ENCODE peak calls at places on chromosomes 13 and 19, in seven cellular contexts. C is heart left ventricle, I is fibroblast of villous mesenchyme, Q is heart right ventricle, X is RWPE1, D is GM12865, M is Caco-2. J is an unnamed sample.

GRCh38 chr19:647566-648284 is 8.0 kb downstream of the FGF22 start:
- DNase-seq in D (no peak), I (no peak), X (no peak), C (peak), Q (no peak), M (no peak), J (no peak)

GRCh38 chr13:75679459-75679858 is 43.3 kb downstream of the LMO7 start:
- DNase-seq in X (no peak), M (no peak), Q (no peak), D (no peak), I (no peak), C (no peak), J (no peak)

GRCh38 chr13:112954488-112955270 is 14.3 kb upstream of the MCF2L start:
- DNase-seq in C (no peak), Q (no peak), M (peak), D (no peak), I (no peak), X (no peak), J (no peak)

GRCh38 chr13:110001622-110002275 is 215.4 kb upstream of the IRS2 start:
- DNase-seq in Q (no peak), I (peak), C (no peak), X (peak), M (no peak), D (no peak), J (no peak)

GRCh38 chr13:95865080-95865597 is 188.1 kb downstream of the UGGT2 start:
- DNase-seq in X (no peak), M (no peak), C (no peak), D (no peak), I (peak), Q (no peak), J (no peak)

GRCh38 chr19:40600086-40600917 is 867 bp upstream of the LTBP4 start:
- DNase-seq in X (no peak), I (no peak), D (no peak), C (no peak), Q (peak), M (no peak), J (no peak)

GRCh38 chr13:102763745-102764144 is 9.8 kb downstream of the TEX30 start:
- DNase-seq in Q (no peak), M (no peak), D (no peak), C (no peak), X (no peak), I (no peak), J (no peak)

GRCh38 chr13:40235160-40235796 is 431.2 kb downstream of the FOXO1 start:
- DNase-seq in I (peak), D (no peak), X (no peak), M (no peak), C (no peak), Q (no peak), J (no peak)

GRCh38 chr19:19865750-19866598 is at the start of gene ZNF253:
- DNase-seq in X (peak), I (peak), C (peak), D (peak), Q (peak), M (peak), J (peak)

GRCh38 chr19:31071157-31071855 is 277.9 kb downstream of the TSHZ3 start:
- DNase-seq in I (no peak), Q (no peak), M (no peak), X (no peak), C (no peak), D (no peak), J (no peak)

GRCh38 chr13:44989941-44990340 is 603 bp downstream of the GPALPP1 start:
- DNase-seq in M (no peak), X (no peak), C (no peak), D (peak), Q (no peak), I (peak), J (no peak)

GRCh38 chr19:58382997-58383603 is 2.3 kb upstream of the ZNF837 start:
- DNase-seq in M (no peak), D (no peak), C (no peak), I (no peak), X (no peak), Q (no peak), J (no peak)

DNA sequence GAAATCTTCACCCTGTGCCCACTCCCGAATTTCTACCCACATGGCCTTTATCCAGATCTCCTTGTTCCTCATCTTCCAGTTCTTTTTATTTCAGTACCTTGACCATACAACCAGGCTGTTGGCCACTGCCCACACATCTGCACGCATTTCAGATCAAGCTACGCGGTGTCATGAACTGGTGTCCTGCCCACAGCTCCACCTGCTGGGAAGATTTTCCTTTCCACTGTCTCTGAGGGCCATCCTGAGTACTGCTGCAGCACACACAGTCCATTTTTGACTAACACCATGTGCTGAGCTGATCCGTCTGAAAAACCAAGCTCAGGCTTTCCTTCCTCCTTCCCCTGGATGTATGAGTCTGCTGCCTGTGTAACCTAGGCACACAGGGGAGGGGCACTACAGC is 71.8 kb downstream of the WASF3 start:
- DNase-seq in Q (no peak), X (no peak), I (no peak), C (no peak), M (no peak), D (no peak), J (no peak)
- TF ChIP-seq CTCF in Q (no peak), X (no peak), I (peak), C (no peak), M (peak), D (no peak), J (no peak)

GRCh38 chr19:2952953-2953481 is 8.2 kb upstream of the ZNF77 start:
- DNase-seq in C (no peak), X (peak), M (peak), Q (no peak), I (no peak), D (peak), J (peak)
- TF ChIP-seq CTCF in C (no peak), X (no peak), M (peak), Q (no peak), I (no peak), D (peak), J (peak)

DNA sequence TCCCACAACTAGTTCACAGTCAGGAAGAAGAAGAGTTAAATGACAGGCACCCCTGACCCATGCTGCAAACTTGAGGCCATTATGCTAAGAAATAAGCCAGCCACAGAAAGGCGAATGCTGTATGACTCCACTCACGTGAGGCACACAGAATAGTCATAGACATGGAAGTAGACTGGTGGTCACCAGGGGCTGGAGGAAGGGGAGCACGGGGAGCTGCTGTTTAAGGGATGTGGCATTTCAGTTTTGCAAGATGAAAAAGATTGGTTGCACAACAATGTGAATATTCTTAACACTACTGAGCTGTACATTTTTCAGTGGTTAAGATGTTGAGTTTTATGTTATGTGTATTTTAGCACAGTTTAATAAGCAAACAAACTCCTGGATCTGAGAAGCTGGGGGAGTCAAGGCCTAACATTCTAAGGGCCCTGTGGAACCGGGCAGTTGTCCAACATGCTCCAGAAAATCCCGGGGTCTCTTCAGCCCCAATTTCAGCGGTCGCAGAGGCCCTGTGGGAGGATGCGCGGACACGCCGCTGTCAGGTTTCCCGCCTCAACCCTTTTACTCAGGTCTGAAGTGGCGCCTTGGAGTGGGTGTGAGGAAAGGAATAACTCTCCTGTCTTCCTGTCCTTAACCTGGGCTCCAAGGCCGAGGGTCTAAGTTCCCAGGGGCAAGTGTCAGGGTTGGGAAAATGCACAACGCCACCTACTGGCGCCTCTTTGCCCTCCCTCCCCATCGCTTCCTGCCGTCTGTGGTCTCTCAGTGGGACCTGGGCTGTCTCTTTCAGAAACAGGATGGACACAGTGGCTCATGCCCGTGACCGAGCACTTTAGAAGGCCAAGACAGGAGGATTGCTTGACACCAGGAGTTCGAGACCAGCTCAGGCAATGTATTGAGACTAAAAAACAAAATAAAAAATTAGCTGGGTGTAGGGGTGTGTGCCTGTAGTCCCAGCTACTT is 4.4 kb upstream of the TMEM272 start:
- DNase-seq in D (peak), Q (no peak), M (no peak), X (no peak), C (no peak), I (peak), J (no peak)
- TF ChIP-seq CTCF in D (peak), Q (peak), M (peak), X (peak), C (peak), I (peak), J (peak)

GRCh38 chr13:97327521-97328221 is 105.5 kb downstream of the MBNL2 start:
- DNase-seq in X (no peak), D (no peak), M (no peak), I (peak), C (no peak), Q (no peak), J (no peak)
- TF ChIP-seq CTCF in X (no peak), D (no peak), M (no peak), I (no peak), C (no peak), Q (no peak), J (no peak)

GRCh38 chr13:36850790-36851438 is 31.9 kb downstream of the RFXAP start:
- DNase-seq in C (no peak), Q (no peak), I (no peak), M (no peak), D (peak), X (no peak), J (no peak)

GRCh38 chr13:36847541-36848045 is 28.6 kb downstream of the RFXAP start:
- DNase-seq in I (no peak), C (no peak), X (no peak), D (no peak), Q (no peak), M (no peak), J (no peak)

GRCh38 chr13:36848228-36848982 is 29.4 kb downstream of the RFXAP start:
- DNase-seq in I (no peak), M (no peak), C (no peak), X (no peak), D (peak), Q (no peak), J (no peak)
- TF ChIP-seq CTCF in I (peak), M (peak), C (peak), X (no peak), D (peak), Q (peak), J (peak)

GRCh38 chr13:34420975-34421719 is 520.9 kb upstream of the NBEA start:
- DNase-seq in X (no peak), I (no peak), M (no peak), Q (no peak), D (no peak), C (no peak), J (no peak)
- TF ChIP-seq CTCF in X (no peak), I (peak), M (peak), Q (no peak), D (no peak), C (no peak), J (no peak)

GRCh38 chr19:5665781-5666513 is 14.4 kb downstream of the MICOS13 start:
- DNase-seq in M (no peak), I (peak), X (no peak), C (no peak), D (peak), Q (no peak), J (no peak)
- TF ChIP-seq CTCF in M (peak), I (peak), X (no peak), C (no peak), D (no peak), Q (no peak), J (peak)

DNA sequence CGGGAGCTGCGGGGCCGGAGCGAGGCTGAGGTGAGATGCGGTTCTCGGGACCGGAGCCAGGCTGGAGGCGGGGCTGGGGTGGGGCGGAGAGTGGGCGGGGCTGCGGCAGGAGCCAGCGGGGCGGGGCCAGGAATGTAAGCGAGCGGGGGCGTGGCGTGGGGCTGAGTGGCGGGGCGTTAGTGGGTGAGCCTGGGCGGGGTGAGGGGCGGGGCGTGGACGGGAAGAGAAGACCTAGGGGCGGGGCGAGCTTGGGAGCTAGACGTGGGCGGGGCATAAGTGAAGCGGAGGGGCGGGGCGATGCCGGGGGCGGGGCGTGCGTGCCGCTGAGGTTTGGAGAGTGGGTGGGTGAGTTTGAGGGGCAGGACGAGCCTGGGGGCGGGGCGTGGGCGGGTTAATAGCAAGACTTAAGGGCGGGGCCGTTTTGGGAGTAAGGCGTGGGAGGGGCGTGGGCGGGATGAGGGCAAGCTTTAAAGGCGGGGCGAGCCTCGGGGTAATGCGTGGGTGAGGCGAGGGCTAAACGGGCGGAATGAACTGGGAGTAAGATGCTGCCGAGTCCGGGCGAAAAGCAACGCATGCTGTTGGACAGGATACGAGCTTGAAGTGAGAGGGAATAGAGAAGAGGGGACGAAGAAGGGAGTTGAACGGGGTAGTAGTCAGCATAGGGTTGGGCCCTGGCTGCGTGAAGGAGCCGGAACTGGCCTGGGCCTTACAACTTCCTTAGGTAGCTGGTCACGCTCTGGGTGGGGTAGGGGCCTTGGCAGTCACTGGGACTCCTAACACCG is 573 bp downstream of the SNAPC2 start:
- DNase-seq in Q (peak), C (peak), M (peak), I (peak), D (peak), X (peak), J (peak)
- TF ChIP-seq CTCF in Q (no peak), C (no peak), M (no peak), I (no peak), D (no peak), X (no peak), J (no peak)